ENCODE peak calls at places on chromosomes 5 and 9, in ten cellular contexts. I, F, C, M, T, O, L, U, J and Z are unnamed samples.

GRCh38 chr5:126982195-126982594 is 48.2 kb downstream of the MARCHF3 start:
- DNase-seq in O (no peak), T (no peak), L (no peak), M (no peak), U (no peak), F (no peak), J (no peak), C (no peak), I (no peak), Z (no peak)

GRCh38 chr9:91275641-91276040 is 86.1 kb downstream of the AUH start:
- DNase-seq in L (no peak), M (no peak), I (no peak), J (no peak), U (no peak), C (no peak), T (no peak), O (no peak), F (no peak), Z (no peak)

GRCh38 chr5:12522116-12522515 is 617.9 kb upstream of the CTNND2 start:
- DNase-seq in M (no peak), L (no peak), J (peak), T (no peak), F (no peak), O (no peak), I (no peak), C (no peak), U (no peak), Z (no peak)

GRCh38 chr5:60349891-60350415 is 350.0 kb downstream of the DEPDC1B start:
- DNase-seq in L (no peak), J (no peak), I (no peak), T (no peak), M (no peak), C (no peak), O (no peak), F (no peak), U (no peak), Z (no peak)

GRCh38 chr5:151509231-151509630 is 61.8 kb downstream of the SLC36A1 start:
- DNase-seq in C (no peak), J (no peak), L (no peak), O (no peak), M (no peak), F (no peak), U (no peak), I (no peak), T (no peak), Z (no peak)

GRCh38 chr9:27151693-27152397 is 42.8 kb downstream of the TEK start:
- DNase-seq in F (no peak), O (no peak), T (no peak), L (no peak), J (peak), M (no peak), U (no peak), I (no peak), C (no peak), Z (peak)

GRCh38 chr9:136570191-136570845 is 24.5 kb upstream of the NOTCH1 start:
- DNase-seq in T (no peak), U (no peak), F (no peak), C (no peak), L (no peak), M (no peak), I (no peak), J (no peak), O (no peak), Z (no peak)

GRCh38 chr9:114452219-114453169 is 52.8 kb downstream of the WHRN start:
- DNase-seq in C (peak), U (no peak), I (peak), M (peak), O (no peak), T (no peak), J (no peak), L (no peak), F (peak), Z (no peak)

GRCh38 chr9:138049779-138050471 is 172.3 kb downstream of the CACNA1B start:
- DNase-seq in M (no peak), O (no peak), U (peak), F (no peak), J (no peak), L (no peak), C (no peak), I (no peak), T (no peak), Z (no peak)

GRCh38 chr9:13933268-13933656 is 380.7 kb downstream of the NFIB start:
- DNase-seq in I (no peak), U (no peak), J (no peak), C (no peak), O (no peak), T (no peak), F (no peak), L (no peak), M (no peak), Z (no peak)

GRCh38 chr9:121612511-121612998 is 38.9 kb upstream of the DAB2IP start:
- DNase-seq in U (no peak), I (no peak), F (no peak), L (no peak), C (no peak), J (no peak), O (no peak), T (no peak), M (no peak), Z (no peak)

GRCh38 chr9:114098660-114099522 is at the start of gene KIF12:
- DNase-seq in J (no peak), F (peak), O (no peak), I (no peak), C (no peak), T (no peak), M (no peak), U (no peak), L (no peak), Z (no peak)

GRCh38 chr9:114035221-114035844 is 42.8 kb downstream of the AMBP start:
- DNase-seq in O (no peak), T (no peak), C (no peak), M (no peak), U (peak), I (no peak), F (no peak), J (no peak), L (no peak), Z (no peak)

GRCh38 chr9:33794560-33794959 is 801 bp upstream of the PRSS3 start:
- DNase-seq in M (no peak), F (no peak), L (no peak), C (no peak), T (no peak), U (no peak), I (no peak), O (no peak), J (no peak), Z (no peak)

GRCh38 chr5:88967633-88968585 is 84.9 kb upstream of the MEF2C start:
- DNase-seq in O (no peak), C (no peak), T (no peak), J (no peak), U (no peak), M (no peak), I (no peak), L (no peak), F (no peak), Z (no peak)

GRCh38 chr5:50299896-50300295 is 141.2 kb downstream of the EMB start:
- DNase-seq in C (no peak), J (no peak), L (no peak), M (no peak), T (no peak), F (no peak), U (no peak), O (no peak), I (no peak), Z (no peak)

GRCh38 chr5:138944527-138945322 is 69.6 kb upstream of the LRRTM2 start:
- DNase-seq in U (no peak), F (no peak), C (no peak), T (no peak), M (no peak), O (no peak), I (no peak), J (no peak), L (no peak), Z (peak)

GRCh38 chr5:126542441-126542840 is 52.6 kb downstream of the ALDH7A1 start:
- DNase-seq in U (no peak), M (no peak), I (no peak), T (no peak), L (no peak), O (no peak), F (no peak), C (no peak), J (no peak), Z (no peak)

GRCh38 chr5:14179446-14179845 is 36.3 kb downstream of the TRIO start:
- DNase-seq in F (no peak), T (no peak), O (no peak), J (no peak), U (no peak), C (no peak), L (no peak), I (no peak), M (no peak), Z (no peak)

GRCh38 chr5:115179068-115179958 is 9.6 kb upstream of the TRIM36 start:
- DNase-seq in C (no peak), M (no peak), U (no peak), J (no peak), F (no peak), L (no peak), O (no peak), T (no peak), I (no peak), Z (no peak)

GRCh38 chr5:124555179-124555578 is 191.3 kb downstream of the ZNF608 start:
- DNase-seq in O (no peak), C (no peak), T (no peak), L (no peak), U (no peak), F (no peak), I (no peak), J (no peak), M (no peak), Z (no peak)

GRCh38 chr5:137016783-137017324 is 482.3 kb downstream of the SPOCK1 start:
- DNase-seq in L (no peak), F (no peak), C (peak), O (no peak), T (no peak), M (no peak), U (no peak), J (no peak), I (no peak), Z (peak)